ENCODE peak calls at places on chromosome 1, in nine cellular contexts. F is fibroblast of lung; K is fibroblast of mammary gland; P is body of pancreas; O is AG09309; A is CD4-positive, alpha-beta memory T cell; D is psoas muscle; T is foreskin fibroblast; V is upper lobe of right lung. U is an unnamed sample.

GRCh38 chr1:63730211-63730610 is 43.6 kb upstream of the ROR1 start:
- DNase-seq in V (no peak), F (no peak), A (no peak), K (no peak), D (no peak), T (no peak), P (no peak), O (no peak), U (no peak)

GRCh38 chr1:166811691-166812090 is 27.6 kb upstream of the POGK start:
- DNase-seq in F (peak), A (no peak), O (peak), K (peak), D (no peak), T (no peak), P (no peak), V (no peak), U (no peak)

GRCh38 chr1:89203166-89203565 is 4.4 kb upstream of the GBP4 start:
- DNase-seq in V (no peak), A (no peak), P (no peak), F (peak), T (no peak), D (no peak), O (peak), K (no peak), U (no peak)

GRCh38 chr1:81803423-81804103 is 2.8 kb downstream of the ADGRL2 start:
- DNase-seq in D (no peak), P (peak), V (no peak), O (no peak), K (peak), A (no peak), T (peak), F (peak), U (no peak)

GRCh38 chr1:47991698-47992097 is 5.5 kb downstream of the TRABD2B start:
- DNase-seq in F (no peak), T (no peak), K (peak), V (no peak), A (no peak), O (no peak), P (no peak), D (no peak), U (no peak)

GRCh38 chr1:26602378-26602959 is 72.9 kb downstream of the RPS6KA1 start:
- DNase-seq in K (peak), V (no peak), D (no peak), O (no peak), F (peak), P (peak), A (peak), T (peak), U (no peak)

GRCh38 chr1:172359531-172359991 is 60.9 kb upstream of the C1orf105 start:
- DNase-seq in A (no peak), P (peak), V (no peak), O (peak), K (peak), F (peak), D (no peak), T (peak), U (no peak)

GRCh38 chr1:180252638-180253536 is 22.8 kb downstream of the LHX4 start:
- DNase-seq in O (no peak), T (no peak), F (peak), A (peak), K (peak), V (peak), P (peak), D (peak), U (peak)

GRCh38 chr1:218760601-218761570 is 412.8 kb upstream of the LYPLAL1 start:
- DNase-seq in O (no peak), T (no peak), P (no peak), K (no peak), D (no peak), A (no peak), V (no peak), F (peak), U (no peak)

GRCh38 chr1:101357444-101357986 is 120.7 kb downstream of the S1PR1 start:
- DNase-seq in P (peak), A (peak), K (peak), V (no peak), F (peak), O (peak), T (peak), D (no peak), U (peak)

GRCh38 chr1:17059391-17060128 is 5.7 kb upstream of the SDHB start:
- DNase-seq in K (peak), T (peak), F (peak), O (peak), V (peak), D (peak), P (peak), A (peak), U (peak)

GRCh38 chr1:26025517-26025916 is 3.9 kb downstream of the EXTL1 start:
- DNase-seq in T (no peak), V (no peak), A (no peak), P (no peak), K (no peak), D (no peak), O (no peak), F (no peak), U (no peak)

GRCh38 chr1:235468970-235469369 is 35.3 kb downstream of the B3GALNT2 start:
- DNase-seq in D (no peak), V (no peak), O (no peak), K (peak), F (peak), T (peak), P (no peak), A (no peak), U (peak)

GRCh38 chr1:179025975-179026812 is 500 bp downstream of the FAM20B start:
- DNase-seq in F (peak), D (peak), T (peak), V (peak), P (peak), A (peak), K (peak), O (no peak), U (no peak)

GRCh38 chr1:30410153-30410851 is 313.1 kb downstream of the MATN1 start:
- DNase-seq in V (peak), T (no peak), P (no peak), D (no peak), K (no peak), O (no peak), F (no peak), A (no peak), U (no peak)

GRCh38 chr1:9996624-9997582 is at the start of gene RBP7:
- DNase-seq in A (no peak), K (no peak), O (no peak), D (peak), T (no peak), V (peak), F (no peak), P (peak), U (no peak)

GRCh38 chr1:118396824-118397530 is 211.9 kb upstream of the SPAG17 start:
- DNase-seq in D (peak), V (no peak), O (no peak), K (peak), T (no peak), A (no peak), P (peak), F (peak), U (no peak)

GRCh38 chr1:112395832-112396667 is at the start of gene CTTNBP2NL:
- DNase-seq in T (peak), K (peak), P (peak), O (peak), A (peak), D (peak), V (peak), F (peak), U (peak)

GRCh38 chr1:220300442-220301121 is 28.3 kb upstream of the RAB3GAP2 start:
- DNase-seq in D (peak), V (peak), O (peak), A (no peak), T (peak), K (peak), F (peak), P (peak), U (peak)

GRCh38 chr1:32275424-32275823 is 16.5 kb upstream of the HDAC1 start:
- DNase-seq in K (peak), F (no peak), A (no peak), V (peak), O (no peak), P (peak), D (no peak), T (no peak), U (no peak)

GRCh38 chr1:111441573-111442192 is 7.4 kb downstream of the WDR77 start:
- DNase-seq in O (no peak), K (peak), P (peak), V (no peak), T (no peak), D (no peak), F (peak), A (peak), U (no peak)

GRCh38 chr1:217627431-217627830 is 3.5 kb downstream of the GPATCH2 start:
- DNase-seq in T (no peak), O (no peak), D (no peak), P (peak), K (no peak), A (no peak), F (peak), V (no peak), U (no peak)
- H3K4me3 ChIP-seq in T (no peak), O (no peak), D (no peak), P (no peak), K (no peak), A (no peak), F (no peak), V (no peak), U (no peak)

DNA sequence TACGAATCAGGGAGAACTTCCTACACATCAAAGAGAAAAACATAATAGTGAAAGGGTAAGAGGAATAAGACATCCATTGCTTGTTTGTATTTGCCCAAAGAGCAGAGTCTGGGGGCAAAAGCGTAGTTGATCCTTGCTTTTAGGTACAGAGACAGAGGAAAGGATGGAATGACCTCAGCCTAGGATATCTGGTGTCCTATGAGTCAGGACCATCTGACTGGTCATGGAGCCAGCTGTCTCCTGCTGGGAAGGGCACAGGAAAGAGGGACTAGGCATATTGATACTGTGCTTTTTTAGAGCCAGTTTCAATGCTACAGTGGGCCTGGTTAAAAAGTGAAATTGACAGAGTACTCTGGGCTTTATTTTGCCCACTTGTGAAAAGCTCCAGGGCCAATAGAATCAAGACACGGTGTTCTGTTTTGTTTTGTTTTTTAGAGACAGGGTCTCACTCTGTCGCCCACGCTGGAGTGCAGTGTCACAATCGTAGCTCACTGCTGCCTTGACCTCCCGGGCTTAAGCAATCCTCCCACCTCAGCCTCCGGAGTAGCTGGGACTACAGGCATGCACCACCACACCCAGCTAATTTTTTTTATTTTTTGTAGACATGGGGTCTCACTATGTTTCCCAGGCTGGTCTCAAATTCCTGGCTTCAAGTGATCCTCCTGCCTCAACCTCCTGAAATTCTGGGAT is 3.2 kb downstream of the PLEKHO1 start:
- DNase-seq in T (peak), O (no peak), D (peak), K (peak), P (no peak), F (peak), V (no peak), A (no peak), U (no peak)
- H3K4me3 ChIP-seq in T (no peak), O (no peak), D (peak), K (no peak), P (no peak), F (peak), V (no peak), A (no peak), U (peak)

DNA sequence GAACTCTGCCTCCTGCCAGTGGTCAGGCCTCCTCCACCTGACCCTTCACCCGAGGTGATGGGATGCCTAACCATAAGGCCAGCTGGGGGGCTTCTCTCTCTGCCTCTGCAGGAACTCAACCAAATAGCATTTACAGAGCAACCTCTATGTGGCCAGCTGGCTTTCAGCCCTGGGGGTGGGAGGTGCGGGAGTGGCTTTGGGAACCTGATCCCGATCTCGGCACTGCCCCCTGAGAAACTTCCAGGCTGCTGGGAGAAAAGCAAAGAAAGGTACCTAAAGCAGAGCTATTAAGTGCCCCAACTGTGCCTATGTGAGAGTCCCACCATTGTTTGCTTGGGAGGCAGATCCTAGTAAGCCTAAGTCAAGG is 7.1 kb downstream of the KRTCAP2 start:
- DNase-seq in V (peak), K (no peak), D (no peak), A (no peak), F (no peak), T (no peak), P (no peak), O (no peak), U (no peak)
- H3K4me3 ChIP-seq in V (no peak), K (no peak), D (peak), A (no peak), F (no peak), T (no peak), P (no peak), O (no peak), U (no peak)

DNA sequence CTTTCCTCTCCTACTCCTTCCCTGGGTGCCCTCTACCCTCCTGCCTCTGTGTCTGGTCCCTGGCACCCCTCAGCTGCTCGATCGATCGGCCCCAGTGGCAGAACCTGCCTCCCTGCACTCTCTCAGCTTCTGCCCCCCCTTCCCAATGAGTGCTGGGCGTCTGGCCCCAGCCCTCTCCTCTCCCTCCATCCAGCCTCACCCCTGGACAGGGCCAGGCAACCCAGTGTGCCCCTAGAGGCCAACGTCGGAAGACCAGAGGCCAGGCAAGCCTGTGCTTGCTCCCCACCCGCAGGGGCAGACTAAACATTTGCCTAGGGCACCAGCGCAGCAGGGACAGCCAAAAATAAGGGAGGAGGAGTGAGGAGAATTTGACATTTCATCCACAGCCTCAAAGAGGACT is 43.5 kb downstream of the LGR6 start:
- DNase-seq in A (no peak), T (peak), O (no peak), F (no peak), K (peak), V (peak), P (peak), D (no peak), U (no peak)
- H3K4me3 ChIP-seq in A (no peak), T (no peak), O (no peak), F (no peak), K (no peak), V (no peak), P (no peak), D (no peak), U (no peak)

DNA sequence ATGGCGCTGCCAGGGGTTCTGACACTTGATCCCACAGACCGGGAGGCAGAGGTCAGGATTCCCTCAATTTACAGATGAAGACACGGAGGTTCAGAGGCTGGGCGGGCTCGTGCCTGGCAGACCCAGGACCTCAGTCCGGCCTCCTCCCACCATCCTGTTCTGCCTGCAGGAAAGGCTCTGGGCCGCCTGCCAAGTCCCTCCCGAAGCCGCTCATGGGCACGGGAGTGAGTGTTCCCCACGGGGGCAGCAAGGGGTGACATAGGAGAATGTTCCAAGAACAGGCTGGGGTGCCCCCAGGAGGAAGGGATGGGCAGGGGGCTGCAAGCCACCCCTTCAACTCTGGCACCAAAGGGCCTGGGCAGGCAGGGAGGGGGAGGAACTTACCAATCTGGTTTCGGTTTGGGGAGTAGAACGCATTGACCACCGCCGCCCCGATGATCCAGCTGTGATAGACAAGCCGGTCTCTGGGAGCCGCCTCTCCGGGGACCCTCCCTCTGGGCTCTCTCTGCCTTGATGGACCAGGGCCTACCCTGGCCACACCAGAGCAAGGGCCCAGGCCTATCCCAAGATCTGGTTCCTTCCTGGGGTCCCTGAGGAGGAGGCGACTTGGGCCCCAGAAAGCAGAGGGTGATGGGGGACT is 7.5 kb downstream of the PRXL2B start:
- DNase-seq in F (peak), P (peak), T (peak), K (no peak), V (peak), A (no peak), D (peak), O (no peak), U (no peak)
- H3K4me3 ChIP-seq in F (no peak), P (no peak), T (no peak), K (no peak), V (peak), A (no peak), D (peak), O (no peak), U (no peak)

DNA sequence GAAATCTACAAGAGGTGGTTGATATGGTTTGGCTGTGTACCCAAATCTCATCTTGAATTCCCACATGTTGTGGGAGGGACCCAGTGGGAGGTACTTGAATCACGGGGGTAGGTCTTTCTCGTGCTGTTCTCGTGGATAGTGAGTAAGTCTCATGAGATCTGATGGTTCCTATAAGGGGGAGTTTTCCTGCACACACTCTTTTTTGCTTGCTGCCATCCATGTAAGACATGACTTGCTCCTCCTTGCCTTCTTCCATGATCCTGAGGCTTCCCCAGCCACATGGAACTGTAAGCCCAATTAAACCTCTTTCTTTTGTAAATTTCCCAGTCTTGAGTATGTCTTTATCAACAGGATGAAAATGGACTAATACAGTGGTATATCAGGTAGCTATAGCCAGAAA is 5.2 kb upstream of the VWA5B1 start:
- DNase-seq in P (no peak), F (no peak), K (no peak), V (no peak), T (no peak), D (no peak), A (no peak), O (no peak), U (no peak)
- H3K4me3 ChIP-seq in P (no peak), F (no peak), K (no peak), V (no peak), T (no peak), D (no peak), A (no peak), O (no peak), U (no peak)

GRCh38 chr1:23779826-23780371 is 1.7 kb downstream of the PITHD1 start:
- DNase-seq in A (no peak), F (peak), D (no peak), T (peak), P (no peak), K (peak), O (no peak), V (no peak), U (no peak)
- H3K4me3 ChIP-seq in A (no peak), F (peak), D (peak), T (peak), P (no peak), K (peak), O (no peak), V (no peak), U (peak)

GRCh38 chr1:205939690-205940330 is 3.4 kb downstream of the SLC26A9 start:
- DNase-seq in F (no peak), K (no peak), P (peak), O (no peak), V (peak), D (no peak), A (no peak), T (no peak), U (no peak)
- H3K4me3 ChIP-seq in F (no peak), K (no peak), P (no peak), O (no peak), V (no peak), D (no peak), A (no peak), T (no peak), U (no peak)

GRCh38 chr1:109094377-109094803 is 3.8 kb downstream of the TMEM167B start:
- DNase-seq in P (no peak), T (no peak), D (no peak), V (no peak), O (no peak), K (peak), F (peak), A (no peak), U (peak)

GRCh38 chr1:109096110-109096509 is 5.5 kb downstream of the TMEM167B start:
- DNase-seq in V (no peak), T (no peak), D (no peak), O (no peak), F (no peak), A (no peak), P (no peak), K (no peak), U (no peak)

GRCh38 chr1:109091196-109092193 is 931 bp downstream of the TMEM167B start:
- DNase-seq in V (no peak), D (no peak), O (no peak), K (peak), F (peak), A (no peak), T (peak), P (no peak), U (no peak)

GRCh38 chr1:109089242-109090015 is 1.1 kb upstream of the TMEM167B start:
- DNase-seq in T (no peak), O (no peak), P (peak), A (no peak), V (peak), D (peak), F (peak), K (peak), U (no peak)

GRCh38 chr1:109090415-109091195 is at the start of gene TMEM167B:
- DNase-seq in D (peak), P (peak), K (peak), A (peak), F (peak), T (peak), O (peak), V (peak), U (peak)
- H3K4me3 ChIP-seq in D (peak), P (peak), K (peak), A (peak), F (peak), T (peak), O (peak), V (peak), U (peak)